ENCODE peak calls at places on chromosome X, in four cellular contexts. O is DND-41; M is activated CD8-positive, alpha-beta memory T cell treated with anti-CD3 and anti-CD28 coated beads for 24 hours; L is nephron progenitor cell. K is an unnamed sample.

GRCh38 chrX:149013081-149013480 is 492.0 kb downstream of the IDS start:
- DNase-seq in O (no peak), M (no peak), L (no peak), K (no peak)

GRCh38 chrX:103554687-103555417 is 30.5 kb upstream of the TCEAL4 start:
- DNase-seq in O (peak), M (peak), L (peak), K (no peak)

GRCh38 chrX:152520653-152521052 is 69.5 kb upstream of the GABRA3 start:
- DNase-seq in O (no peak), M (no peak), L (no peak), K (no peak)

GRCh38 chrX:110026099-110026844 is 23.4 kb downstream of the TMEM164 start:
- DNase-seq in O (no peak), M (no peak), L (no peak), K (no peak)

GRCh38 chrX:128020701-128021100 is 31.5 kb downstream of the ACTRT1 start:
- DNase-seq in O (no peak), M (no peak), L (no peak), K (no peak)

GRCh38 chrX:111445485-111445884 is 33.5 kb upstream of the DCX start:
- DNase-seq in O (no peak), M (no peak), L (peak), K (no peak)

GRCh38 chrX:121902463-121902862 is 855.1 kb downstream of the GLUD2 start:
- DNase-seq in O (no peak), M (no peak), L (no peak), K (no peak)

GRCh38 chrX:63349307-63349706 is 1.8 kb downstream of the SPIN4 start:
- DNase-seq in O (peak), M (no peak), L (no peak), K (no peak)

GRCh38 chrX:102746134-102746584 is 25.6 kb downstream of the GPRASP3 start:
- DNase-seq in O (no peak), M (peak), L (peak), K (no peak)

GRCh38 chrX:71998836-71999509 is 88.3 kb downstream of the NHSL2 start:
- DNase-seq in O (peak), M (no peak), L (peak), K (peak)

GRCh38 chrX:31717474-31717873 is 645.6 kb upstream of the FTHL17 start:
- DNase-seq in O (no peak), M (no peak), L (no peak), K (no peak)

GRCh38 chrX:83319023-83319422 is 189.1 kb upstream of the POU3F4 start:
- DNase-seq in O (no peak), M (no peak), L (no peak), K (no peak)

GRCh38 chrX:135543924-135544323 is 23.5 kb downstream of the INTS6L start:
- DNase-seq in O (no peak), M (no peak), L (no peak), K (no peak)

GRCh38 chrX:12956704-12957541 is 18.0 kb upstream of the TMSB4X start:
- DNase-seq in O (peak), M (no peak), L (no peak), K (no peak)

GRCh38 chrX:45479196-45479834 is 278.6 kb upstream of the DIPK2B start:
- DNase-seq in O (no peak), M (no peak), L (no peak), K (no peak)

GRCh38 chrX:36019164-36019563 is 99.6 kb downstream of the CFAP47 start:
- DNase-seq in O (no peak), M (no peak), L (no peak), K (no peak)

GRCh38 chrX:110226931-110227330 is 91.0 kb downstream of the AMMECR1 start:
- DNase-seq in O (no peak), M (no peak), L (no peak), K (no peak)

GRCh38 chrX:50723006-50723405 is 91.0 kb downstream of the SHROOM4 start:
- DNase-seq in O (no peak), M (no peak), L (no peak), K (no peak)

GRCh38 chrX:101407167-101407747 is 468 bp downstream of the GLA start:
- DNase-seq in O (no peak), M (no peak), L (no peak), K (no peak)

GRCh38 chrX:37357436-37357835 is 8.3 kb downstream of the PRRG1 start:
- DNase-seq in O (no peak), M (no peak), L (no peak), K (no peak)

K was measured in vagina.